ENCODE peak calls at places on chromosome 12, in ten cellular contexts. I, N, D, G, B, X, F, R, M and L are unnamed samples.

GRCh38 chr12:110733089-110733715 is 9.5 kb downstream of the PPP1CC start:
- DNase-seq in I (no peak), N (no peak), D (no peak), G (no peak), B (peak), X (no peak), F (peak), R (no peak), M (no peak), L (no peak)

GRCh38 chr12:39618701-39619100 is 902 bp downstream of the ABCD2 start:
- DNase-seq in I (no peak), N (no peak), D (no peak), G (no peak), B (no peak), X (no peak), F (no peak), R (no peak), M (no peak), L (no peak)

GRCh38 chr12:120394483-120395367 is 25.8 kb upstream of the MSI1 start:
- DNase-seq in I (no peak), N (no peak), D (peak), G (no peak), B (no peak), X (no peak), F (no peak), R (no peak), M (peak), L (no peak)

GRCh38 chr12:71871116-71871515 is 31.6 kb downstream of the TBC1D15 start:
- DNase-seq in I (no peak), N (no peak), D (no peak), G (no peak), B (peak), X (no peak), F (no peak), R (no peak), M (no peak), L (no peak)

GRCh38 chr12:9940370-9940769 is 8.2 kb upstream of the CLEC2A start:
- DNase-seq in I (no peak), N (no peak), D (no peak), G (peak), B (peak), X (no peak), F (no peak), R (no peak), M (no peak), L (no peak)

GRCh38 chr12:114238808-114239207 is 167.1 kb downstream of the TBX5 start:
- DNase-seq in I (no peak), N (no peak), D (no peak), G (no peak), B (no peak), X (no peak), F (peak), R (peak), M (no peak), L (no peak)

GRCh38 chr12:94145231-94145979 is 3.0 kb upstream of the PLXNC1 start:
- DNase-seq in I (no peak), N (no peak), D (peak), G (no peak), B (peak), X (no peak), F (no peak), R (no peak), M (no peak), L (no peak)

GRCh38 chr12:44286821-44287220 is 450.9 kb downstream of the TMEM117 start:
- DNase-seq in I (no peak), N (no peak), D (no peak), G (no peak), B (no peak), X (no peak), F (no peak), R (no peak), M (no peak), L (no peak)

GRCh38 chr12:94525951-94526350 is 66.3 kb upstream of the CEP83 start:
- DNase-seq in I (no peak), N (no peak), D (no peak), G (peak), B (no peak), X (no peak), F (no peak), R (no peak), M (no peak), L (no peak)

GRCh38 chr12:111074559-111074958 is 154.2 kb upstream of the MYL2 start:
- DNase-seq in I (no peak), N (no peak), D (no peak), G (no peak), B (no peak), X (no peak), F (no peak), R (no peak), M (peak), L (no peak)